ENCODE peak calls at places on chromosome 11, in four cellular contexts. N, R, W and F are unnamed samples.

GRCh38 chr11:10770626-10771254 is 19.7 kb downstream of the CTR9 start:
- DNase-seq in W (peak; percentile 57), N (no peak), R (no peak), F (no peak)

GRCh38 chr11:11845066-11845465 is 3.3 kb downstream of the USP47 start:
- DNase-seq in R (no peak), N (no peak), W (no peak), F (no peak)

GRCh38 chr11:113626736-113627135 is 79.4 kb downstream of the TMPRSS5 start:
- DNase-seq in N (no peak), W (no peak), R (no peak), F (no peak)

GRCh38 chr11:3162410-3163240 is 2.5 kb downstream of the OSBPL5 start:
- DNase-seq in R (no peak), N (no peak), W (no peak), F (no peak)

GRCh38 chr11:106238704-106239360 is 161.4 kb downstream of the AASDHPPT start:
- DNase-seq in W (no peak), R (no peak), N (no peak), F (no peak)

GRCh38 chr11:116101737-116102275 is 597.6 kb upstream of the CADM1 start:
- DNase-seq in R (no peak), N (no peak), W (no peak), F (no peak)

GRCh38 chr11:3616721-3617460 is 24.9 kb downstream of the ART5 start:
- DNase-seq in N (no peak), R (peak; percentile 37), W (no peak), F (no peak)

GRCh38 chr11:125141178-125141577 is 23.4 kb upstream of the PKNOX2 start:
- DNase-seq in W (no peak), N (no peak), R (no peak), F (no peak)

GRCh38 chr11:119373917-119374631 is 7.4 kb downstream of the USP2 start:
- DNase-seq in W (peak; percentile 76), R (no peak), N (peak; percentile 60), F (peak; percentile 86)

GRCh38 chr11:66359662-66360087 is 11.9 kb downstream of the SLC29A2 start:
- DNase-seq in W (no peak), N (no peak), R (no peak), F (no peak)

GRCh38 chr11:82718307-82718706 is 15.4 kb downstream of the FAM181B start:
- DNase-seq in W (no peak), R (no peak), N (peak; percentile 21), F (no peak)

GRCh38 chr11:118417801-118418200 is 16.4 kb downstream of the ATP5MG start:
- DNase-seq in N (no peak), R (no peak), W (no peak), F (no peak)

GRCh38 chr11:110032957-110033570 is 60.1 kb upstream of the ZC3H12C start:
- DNase-seq in R (no peak), N (no peak), W (no peak), F (no peak)

GRCh38 chr11:85736121-85736520 is 50.1 kb upstream of the CCDC89 start:
- DNase-seq in R (no peak), W (no peak), N (no peak), F (no peak)

GRCh38 chr11:16217631-16218030 is 138.7 kb downstream of the SOX6 start:
- DNase-seq in N (no peak), R (no peak), W (no peak), F (no peak)

GRCh38 chr11:10355257-10355661 is 50.4 kb downstream of the ADM start:
- DNase-seq in W (no peak), R (no peak), N (no peak), F (no peak)

GRCh38 chr11:80783561-80783960 is 1342.7 kb upstream of the TENM4 start:
- DNase-seq in R (no peak), W (no peak), N (no peak), F (no peak)

GRCh38 chr11:1767399-1768140 is 3.8 kb upstream of the CTSD start:
- DNase-seq in N (no peak), R (peak; percentile 61), W (no peak), F (no peak)